ENCODE peak calls at places on chromosome 4, in eight cellular contexts. M, C, R, K, J, N, L and X are unnamed samples.

GRCh38 chr4:169621754-169622481 is 1.5 kb downstream of the CLCN3 start:
- DNase-seq in M (peak; percentile 33), C (peak; percentile 14), R (no peak), K (peak; percentile 50), J (no peak), N (no peak), L (no peak), X (no peak)

GRCh38 chr4:27629532-27630225 is 769.0 kb downstream of the STIM2 start:
- DNase-seq in M (no peak), C (no peak), R (no peak), K (no peak), J (no peak), N (no peak), L (no peak), X (no peak)

GRCh38 chr4:78217557-78217956 is 160.4 kb downstream of the FRAS1 start:
- DNase-seq in M (no peak), C (no peak), R (no peak), K (no peak), J (no peak), N (no peak), L (no peak), X (no peak)

GRCh38 chr4:174402470-174403176 is 118.9 kb downstream of the CEP44 start:
- DNase-seq in M (no peak), C (no peak), R (no peak), K (no peak), J (no peak), N (no peak), L (no peak), X (no peak)

GRCh38 chr4:55075823-55076418 is 49.5 kb downstream of the KDR start:
- DNase-seq in M (no peak), C (no peak), R (no peak), K (no peak), J (no peak), N (no peak), L (no peak), X (no peak)

GRCh38 chr4:145213245-145213644 is 32.9 kb upstream of the OTUD4 start:
- DNase-seq in M (no peak), C (no peak), R (no peak), K (no peak), J (no peak), N (no peak), L (no peak), X (no peak)

GRCh38 chr4:2245787-2246275 is 3.9 kb upstream of the HAUS3 start:
- DNase-seq in M (no peak), C (no peak), R (no peak), K (no peak), J (no peak), N (no peak), L (no peak), X (no peak)

GRCh38 chr4:182768821-182769220 is 148.4 kb downstream of the DCTD start:
- DNase-seq in M (no peak), C (no peak), R (no peak), K (no peak), J (no peak), N (no peak), L (no peak), X (no peak)

GRCh38 chr4:38131371-38132139 is 171.4 kb downstream of the PTTG2 start:
- DNase-seq in M (peak; percentile 57), C (peak; percentile 53), R (peak; percentile 84), K (peak; percentile 77), J (no peak), N (no peak), L (peak; percentile 33), X (peak; percentile 65)

GRCh38 chr4:15498356-15498755 is 28.7 kb downstream of the CC2D2A start:
- DNase-seq in M (no peak), C (no peak), R (no peak), K (no peak), J (no peak), N (no peak), L (no peak), X (no peak)

GRCh38 chr4:6332042-6332668 is 62.5 kb downstream of the WFS1 start:
- DNase-seq in M (peak; percentile 25), C (peak; percentile 44), R (no peak), K (no peak), J (no peak), N (no peak), L (no peak), X (peak; percentile 23)

GRCh38 chr4:21512351-21512750 is 436.2 kb downstream of the KCNIP4 start:
- DNase-seq in M (no peak), C (peak; percentile 5), R (no peak), K (no peak), J (no peak), N (no peak), L (no peak), X (no peak)

GRCh38 chr4:98150092-98150761 is 7.0 kb upstream of the STPG2 start:
- DNase-seq in M (no peak), C (no peak), R (no peak), K (no peak), J (no peak), N (no peak), L (no peak), X (no peak)

GRCh38 chr4:173040200-173040599 is 128.4 kb upstream of the GALNT7 start:
- DNase-seq in M (no peak), C (peak; percentile 9), R (no peak), K (no peak), J (no peak), N (peak; percentile 24), L (no peak), X (no peak)

GRCh38 chr4:632391-632790 is 7.0 kb downstream of the PDE6B start:
- DNase-seq in M (no peak), C (no peak), R (no peak), K (no peak), J (no peak), N (no peak), L (peak; percentile 19), X (no peak)

GRCh38 chr4:634599-634985 is 9.2 kb downstream of the PDE6B start:
- DNase-seq in M (no peak), C (no peak), R (no peak), K (no peak), J (no peak), N (no peak), L (no peak), X (no peak)

GRCh38 chr4:633976-634598 is 8.7 kb downstream of the PDE6B start:
- DNase-seq in M (no peak), C (no peak), R (no peak), K (no peak), J (no peak), N (no peak), L (peak; percentile 35), X (no peak)

GRCh38 chr4:632926-633325 is 7.6 kb downstream of the PDE6B start:
- DNase-seq in M (no peak), C (no peak), R (no peak), K (no peak), J (no peak), N (no peak), L (peak; percentile 5), X (no peak)

GRCh38 chr4:633406-633805 is 8.0 kb downstream of the PDE6B start:
- DNase-seq in M (no peak), C (no peak), R (no peak), K (no peak), J (no peak), N (no peak), L (peak; percentile 24), X (no peak)
- H3K9me3 ChIP-seq in M (no peaks in the 10 kb centered on the region), C (no peaks in the 10 kb centered on the region), R (peaks cover 3% of the 10 kb centered on the region), K (no peaks in the 10 kb centered on the region), J (no peaks in the 10 kb centered on the region), N (no peaks in the 10 kb centered on the region), L (no peaks in the 10 kb centered on the region), X (no peaks in the 10 kb centered on the region)

DNA sequence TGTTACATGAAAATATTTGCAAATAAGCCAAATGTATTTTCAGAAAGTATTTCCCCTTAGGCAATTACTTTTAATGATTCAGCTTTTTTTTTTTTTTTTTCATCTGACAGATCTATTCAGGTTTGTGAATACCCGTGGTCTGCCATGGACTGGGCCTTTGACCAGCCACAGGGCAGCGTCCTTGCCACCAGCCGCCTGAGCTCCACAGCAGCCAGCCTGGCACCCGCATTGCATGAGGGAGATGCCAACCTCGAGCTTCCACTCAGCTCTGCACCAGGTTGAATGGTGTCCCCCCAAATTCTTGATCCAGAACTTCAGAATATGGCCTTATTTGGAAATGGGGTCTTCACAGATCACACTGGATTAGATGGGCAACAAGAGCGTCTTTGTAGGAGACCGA is 14.6 kb downstream of the TMEM271 start:
- DNase-seq in M (no peak), C (no peak), R (no peak), K (no peak), J (no peak), N (no peak), L (no peak), X (no peak)
- H3K9me3 ChIP-seq in M (no peaks in the 10 kb centered on the region), C (no peaks in the 10 kb centered on the region), R (no peaks in the 10 kb centered on the region), K (no peaks in the 10 kb centered on the region), J (no peaks in the 10 kb centered on the region), N (no peaks in the 10 kb centered on the region), L (no peaks in the 10 kb centered on the region), X (no peaks in the 10 kb centered on the region)

GRCh38 chr4:374298-375160 is 36.9 kb downstream of the ZNF141 start:
- DNase-seq in M (no peak), C (no peak), R (no peak), K (no peak), J (no peak), N (no peak), L (no peak), X (no peak)

DNA sequence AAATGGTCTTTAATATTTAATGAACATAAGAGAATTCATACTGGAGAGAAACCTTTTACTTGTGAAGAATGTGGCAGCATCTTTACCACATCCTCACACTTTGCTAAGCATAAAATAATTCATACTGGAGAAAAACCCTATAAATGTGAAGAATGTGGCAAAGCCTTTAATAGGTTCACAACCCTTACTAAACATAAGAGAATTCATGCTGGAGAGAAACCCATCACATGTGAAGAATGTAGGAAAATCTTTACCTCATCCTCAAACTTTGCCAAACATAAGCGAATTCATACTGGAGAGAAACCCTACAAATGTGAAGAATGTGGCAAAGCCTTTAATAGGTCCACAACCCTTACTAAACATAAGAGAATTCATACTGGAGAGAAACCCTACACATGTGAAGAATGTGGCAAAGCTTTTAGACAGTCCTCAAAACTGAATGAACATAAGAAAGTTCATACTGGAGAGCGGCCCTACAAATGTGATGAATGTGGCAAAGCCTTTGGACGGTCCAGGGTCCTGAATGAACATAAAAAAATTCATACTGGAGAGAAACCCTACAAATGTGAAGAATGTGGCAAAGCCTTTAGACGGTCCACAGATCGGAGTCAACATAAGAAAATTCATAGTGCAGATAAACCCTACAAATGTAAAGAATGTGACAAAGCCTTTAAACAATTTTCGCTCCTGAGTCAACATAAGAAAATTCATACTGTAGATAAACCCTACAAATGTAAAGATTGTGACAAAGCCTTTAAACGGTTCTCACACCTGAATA is 35.6 kb downstream of the ZNF141 start:
- DNase-seq in M (no peak), C (no peak), R (no peak), K (no peak), J (no peak), N (no peak), L (no peak), X (no peak)
- H3K9me3 ChIP-seq in M (peaks cover 58% of the 10 kb centered on the region), C (peaks cover 97% of the 10 kb centered on the region), R (peaks cover 36% of the 10 kb centered on the region), K (peaks cover 61% of the 10 kb centered on the region), J (peaks cover 100% of the 10 kb centered on the region), N (peaks cover 40% of the 10 kb centered on the region), L (peaks cover 84% of the 10 kb centered on the region), X (peaks cover 57% of the 10 kb centered on the region)

GRCh38 chr4:141999446-142000143 is 363.2 kb downstream of the IL15 start:
- DNase-seq in M (no peak), C (no peak), R (no peak), K (no peak), J (no peak), N (no peak), L (no peak), X (no peak)

DNA sequence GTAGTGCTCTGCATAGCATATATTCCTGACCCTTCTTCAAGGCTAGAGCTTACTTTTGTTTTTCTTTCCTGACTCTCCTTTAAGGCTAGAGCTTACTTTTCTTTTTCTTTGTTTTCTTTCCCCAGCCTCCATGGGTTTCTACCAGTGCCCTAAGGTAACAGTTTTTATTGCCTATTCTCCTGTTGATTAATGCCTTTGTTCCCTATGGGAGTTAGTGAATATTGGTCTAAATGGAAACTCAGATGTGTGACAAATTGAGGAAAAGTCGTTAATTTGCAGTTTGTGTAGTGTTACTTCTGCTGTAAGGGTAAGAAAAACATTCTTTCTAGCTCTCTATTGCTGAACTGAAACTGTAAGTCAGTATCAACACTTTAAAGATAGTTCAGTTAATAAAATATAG is 358.7 kb downstream of the IL15 start:
- DNase-seq in M (no peak), C (no peak), R (no peak), K (no peak), J (no peak), N (no peak), L (no peak), X (no peak)
- H3K9me3 ChIP-seq in M (no peaks in the 10 kb centered on the region), C (no peaks in the 10 kb centered on the region), R (no peaks in the 10 kb centered on the region), K (no peaks in the 10 kb centered on the region), J (no peaks in the 10 kb centered on the region), N (no peaks in the 10 kb centered on the region), L (no peaks in the 10 kb centered on the region), X (no peaks in the 10 kb centered on the region)